ENCODE peak calls at places on chromosomes 11 and 22, in six cellular contexts. K is pancreas; E is CD8-positive, alpha-beta T cell; V is neural progenitor cell; L is left lung; R is right atrium auricular region. F is an unnamed sample.

GRCh38 chr22:41862530-41863266 is 29.8 kb downstream of the SREBF2 start:
- DNase-seq in K (no peak), E (no peak), V (no peak), L (no peak), R (no peak), F (no peak)

GRCh38 chr22:46073683-46074504 is 76.4 kb upstream of the PPARA start:
- DNase-seq in K (no peak), E (no peak), V (no peak), L (peak; percentile 32), R (no peak), F (no peak)

GRCh38 chr11:119318240-119319135 is 1.6 kb upstream of the MCAM start:
- DNase-seq in K (peak; percentile 17), E (no peak), V (peak; percentile 57), L (no peak), R (no peak), F (no peak)

GRCh38 chr11:8039530-8040260 is 41.3 kb upstream of the TUB start:
- DNase-seq in K (no peak), E (no peak), V (no peak), L (no peak), R (peak; percentile 28), F (no peak)

GRCh38 chr11:106156290-106156937 is 79.0 kb downstream of the AASDHPPT start:
- DNase-seq in K (peak; percentile 47), E (no peak), V (peak; percentile 49), L (no peak), R (no peak), F (no peak)

GRCh38 chr11:63521896-63522295 is 14.7 kb upstream of the PLAAT4 start:
- DNase-seq in K (no peak), E (no peak), V (no peak), L (no peak), R (no peak), F (no peak)

GRCh38 chr11:71201231-71201630 is 51.1 kb downstream of the SHANK2 start:
- DNase-seq in K (no peak), E (no peak), V (no peak), L (no peak), R (no peak), F (no peak)

GRCh38 chr11:122723576-122723975 is 68.1 kb downstream of the UBASH3B start:
- DNase-seq in K (no peak), E (no peak), V (no peak), L (no peak), R (no peak), F (no peak)

GRCh38 chr22:44732017-44732561 is 20.3 kb upstream of the ARHGAP8 start:
- DNase-seq in K (no peak), E (no peak), V (no peak), L (no peak), R (no peak), F (no peak)

GRCh38 chr22:39666495-39666894 is 95.9 kb downstream of the CACNA1I start:
- DNase-seq in K (no peak), E (no peak), V (no peak), L (no peak), R (no peak), F (no peak)

GRCh38 chr11:36033082-36033751 is 89.4 kb downstream of the LDLRAD3 start:
- DNase-seq in K (no peak), E (no peak), V (no peak), L (no peak), R (no peak), F (no peak)

GRCh38 chr11:1832989-1833365 is 1.8 kb upstream of the SYT8 start:
- DNase-seq in K (peak; percentile 22), E (no peak), V (peak; percentile 47), L (no peak), R (no peak), F (no peak)

GRCh38 chr11:116262370-116262769 is 510.4 kb downstream of the BUD13 start:
- DNase-seq in K (no peak), E (no peak), V (no peak), L (no peak), R (no peak), F (no peak)

GRCh38 chr22:27154717-27155116 is 497.3 kb downstream of the MIAT start:
- DNase-seq in K (peak; percentile 17), E (no peak), V (no peak), L (no peak), R (no peak), F (no peak)

GRCh38 chr11:100629671-100630070 is 57.4 kb upstream of the ARHGAP42 start:
- DNase-seq in K (no peak), E (no peak), V (no peak), L (no peak), R (no peak), F (no peak)

GRCh38 chr22:38205261-38206128 is 3.7 kb downstream of the MAFF start:
- DNase-seq in K (no peak), E (no peak), V (no peak), L (peak; percentile 84), R (peak; percentile 91), F (no peak)

GRCh38 chr11:126890561-126890960 is 110.0 kb downstream of the KIRREL3 start:
- DNase-seq in K (no peak), E (no peak), V (peak; percentile 69), L (no peak), R (no peak), F (no peak)

DNA sequence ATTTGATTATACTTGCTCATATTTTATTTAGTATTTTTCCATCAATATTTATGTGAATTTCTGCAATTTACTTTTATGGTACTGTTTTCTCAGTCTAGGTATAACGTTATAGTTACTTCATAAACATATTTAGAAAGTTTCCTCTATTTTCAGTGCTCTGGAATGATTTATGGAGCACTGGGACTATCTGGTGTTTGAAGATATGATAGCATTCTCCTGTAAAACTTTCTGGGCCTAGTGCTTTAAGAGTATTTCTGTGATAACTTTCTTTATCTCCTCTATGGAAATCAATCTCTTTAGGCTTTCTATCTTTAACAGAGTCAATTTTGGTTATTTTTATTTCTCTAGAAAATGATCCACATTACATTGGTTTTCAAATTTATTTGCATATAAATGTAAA is 85.1 kb downstream of the SOX6 start:
- DNase-seq in K (no peak), E (no peak), V (no peak), L (no peak), R (no peak), F (no peak)
- TF ChIP-seq CTCF in K (no peak), E (no peak), V (no peak), L (no peak), R (no peak), F (no peak)

DNA sequence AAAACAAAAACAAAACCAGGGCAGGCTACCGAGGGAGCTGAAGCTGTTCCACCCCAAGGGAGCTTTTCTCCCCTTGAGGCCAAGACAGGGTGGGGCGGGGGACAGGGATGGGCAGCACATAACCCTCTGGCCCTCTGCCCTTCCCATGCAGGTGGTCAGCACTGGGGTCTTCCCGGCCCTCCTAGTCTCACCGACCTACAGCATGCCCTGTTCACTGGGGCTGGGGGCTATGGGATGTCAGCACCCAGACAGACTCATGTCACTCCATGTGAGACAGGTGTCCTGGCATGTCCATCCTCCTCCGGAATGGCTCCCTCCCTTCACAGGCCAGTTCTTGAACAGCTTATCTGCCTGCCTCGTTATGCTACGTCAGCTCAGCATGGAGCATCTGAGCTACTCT is 51.7 kb downstream of the DSCAML1 start:
- DNase-seq in K (no peak), E (no peak), V (no peak), L (no peak), R (no peak), F (no peak)
- H3K27ac ChIP-seq in K (no peak overlapping the region), E (no peak overlapping the region), V (no peak overlapping the region), L (no peak overlapping the region), R (no peak overlapping the region), F (no peak overlapping the region)

GRCh38 chr22:49969751-49970527 is 9.4 kb downstream of the PIM3 start:
- DNase-seq in K (peak; percentile 45), E (no peak), V (no peak), L (no peak), R (no peak), F (no peak)

GRCh38 chr22:49970528-49971231 is 10.1 kb downstream of the PIM3 start:
- DNase-seq in K (peak; percentile 95), E (peak; percentile 92), V (peak; percentile 79), L (peak; percentile 97), R (peak; percentile 98), F (peak; percentile 93)

GRCh38 chr22:49968313-49968830 is 7.8 kb downstream of the PIM3 start:
- DNase-seq in K (peak; percentile 42), E (no peak), V (no peak), L (no peak), R (no peak), F (no peak)

GRCh38 chr22:49967333-49968241 is 7.0 kb downstream of the PIM3 start:
- DNase-seq in K (peak; percentile 76), E (no peak), V (peak; percentile 20), L (peak; percentile 49), R (peak; percentile 69), F (no peak)

GRCh38 chr22:49968831-49969661 is 8.5 kb downstream of the PIM3 start:
- DNase-seq in K (peak; percentile 40), E (no peak), V (peak; percentile 3), L (peak; percentile 36), R (no peak), F (no peak)
- H3K27me3 ChIP-seq in K (no peaks in the 10 kb centered on the region), E (no peaks in the 10 kb centered on the region), V (peaks cover 38% of the 10 kb centered on the region), L (no peaks in the 10 kb centered on the region), R (no peaks in the 10 kb centered on the region), F (no peaks in the 10 kb centered on the region)

DNA sequence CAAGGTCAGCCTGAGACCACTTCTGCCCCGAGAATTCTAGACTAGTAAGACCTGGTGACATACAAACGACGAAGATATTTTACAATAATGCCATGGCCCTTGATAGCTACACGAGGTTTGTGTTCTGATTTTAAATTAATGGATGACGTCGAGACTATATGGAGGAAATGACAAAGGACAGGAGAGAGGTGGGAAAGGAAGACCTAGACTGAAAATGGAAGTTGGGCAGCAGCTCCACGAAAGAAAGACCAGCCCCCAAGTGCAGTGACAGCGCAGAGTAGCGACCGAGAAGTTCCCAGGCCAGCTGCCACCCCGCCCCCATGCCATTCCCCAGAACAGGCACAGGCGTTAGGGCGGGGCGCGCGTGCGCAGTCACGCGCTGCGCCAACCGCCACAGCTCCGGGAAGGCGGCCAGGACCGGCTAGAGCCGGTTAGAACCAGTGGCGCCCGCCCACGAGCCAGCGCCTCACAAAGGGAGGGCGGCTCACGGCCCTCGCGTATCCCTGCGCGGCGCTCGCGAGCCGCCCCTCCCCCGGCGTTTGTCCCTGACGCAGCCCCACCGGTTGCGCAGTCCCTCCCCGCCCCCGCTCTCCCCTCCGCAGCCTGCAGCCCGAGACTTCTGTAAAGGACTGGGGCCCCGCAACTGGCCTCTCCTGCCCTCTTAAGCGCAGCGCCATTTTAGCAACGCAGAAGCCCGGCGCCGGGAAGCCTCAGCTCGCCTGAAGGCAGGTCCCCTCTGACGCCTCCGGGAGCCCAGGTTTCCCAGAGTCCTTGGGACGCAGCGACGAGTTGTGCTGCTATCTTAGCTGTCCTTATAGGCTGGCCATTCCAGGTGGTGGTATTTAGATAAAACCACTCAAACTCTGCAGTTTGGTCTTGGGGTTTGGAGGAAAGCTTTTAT is 1.5 kb upstream of the MALAT1 start:
- DNase-seq in K (peak; percentile 99), E (peak; percentile 99), V (peak; percentile 100), L (peak; percentile 98), R (peak; percentile 99), F (peak; percentile 95)
- TF ChIP-seq CTCF in K (no peak), E (no peak), V (no peak), L (no peak), R (no peak), F (no peak)